ENCODE peak calls at places on chromosomes 16 and 17, in six cellular contexts. H is stomach, S is upper lobe of left lung, F is esophagus muscularis mucosa, N is suprapubic skin, O is SK-N-SH. X is an unnamed sample.
A peak's percentile ranks its signal among the peaks of the same experiment; 100 is the strongest.

GRCh38 chr17:5249615-5250014 is 15.0 kb upstream of the SCIMP start:
- DNase-seq in H (peak; percentile 61), S (peak; percentile 49), F (peak; percentile 92), N (no peak), O (peak; percentile 78), X (peak; percentile 73)

GRCh38 chr17:82227629-82228277 is 1.1 kb upstream of the SLC16A3 start:
- DNase-seq in H (no peak), S (no peak), F (no peak), N (no peak), O (no peak), X (peak; percentile 70)

GRCh38 chr16:30032083-30032819 is 1.2 kb upstream of the TLCD3B start:
- DNase-seq in H (peak; percentile 48), S (peak; percentile 33), F (no peak), N (no peak), O (peak; percentile 83), X (no peak)

GRCh38 chr17:37273419-37274051 is 102.2 kb upstream of the C17orf78 start:
- DNase-seq in H (no peak), S (no peak), F (no peak), N (no peak), O (peak; percentile 9), X (no peak)

GRCh38 chr17:7294614-7295153 is at the start of gene YBX2:
- DNase-seq in H (peak; percentile 85), S (peak; percentile 72), F (no peak), N (no peak), O (peak; percentile 97), X (no peak)

GRCh38 chr16:89507219-89507833 is 877 bp upstream of the SPG7 start:
- DNase-seq in H (peak; percentile 32), S (no peak), F (no peak), N (no peak), O (no peak), X (no peak)

GRCh38 chr17:57785032-57785431 is 39.9 kb upstream of the CCDC182 start:
- DNase-seq in H (no peak), S (no peak), F (no peak), N (no peak), O (no peak), X (peak; percentile 66)

GRCh38 chr17:57369509-57369945 is 113.2 kb downstream of the MSI2 start:
- DNase-seq in H (no peak), S (no peak), F (no peak), N (no peak), O (no peak), X (no peak)

GRCh38 chr16:1548234-1548633 is 14.8 kb downstream of the TMEM204 start:
- DNase-seq in H (no peak), S (no peak), F (no peak), N (no peak), O (no peak), X (no peak)

GRCh38 chr16:12904041-12904671 is 2.8 kb downstream of the SHISA9 start:
- DNase-seq in H (no peak), S (no peak), F (no peak), N (no peak), O (no peak), X (no peak)

GRCh38 chr16:67430504-67431076 is 331 bp upstream of the HSD11B2 start:
- DNase-seq in H (peak; percentile 65), S (no peak), F (no peak), N (no peak), O (peak; percentile 68), X (no peak)

GRCh38 chr16:49608801-49609200 is 235.2 kb downstream of the C16orf78 start:
- DNase-seq in H (no peak), S (no peak), F (no peak), N (no peak), O (peak; percentile 48), X (peak; percentile 68)

GRCh38 chr17:13256545-13256944 is 238.7 kb upstream of the ELAC2 start:
- DNase-seq in H (no peak), S (no peak), F (no peak), N (no peak), O (no peak), X (no peak)

GRCh38 chr17:31629696-31630470 is 229.2 kb downstream of the COPRS start:
- DNase-seq in H (no peak), S (no peak), F (no peak), N (no peak), O (no peak), X (no peak)

GRCh38 chr16:86517652-86518258 is 7.4 kb downstream of the FOXF1 start:
- DNase-seq in H (peak; percentile 46), S (peak; percentile 51), F (peak; percentile 96), N (no peak), O (peak; percentile 81), X (peak; percentile 96)

GRCh38 chr16:89000207-89000959 is 23.4 kb upstream of the CBFA2T3 start:
- DNase-seq in H (no peak), S (no peak), F (no peak), N (no peak), O (no peak), X (no peak)

GRCh38 chr17:15516150-15516549 is 47.1 kb downstream of the TVP23C start:
- DNase-seq in H (no peak), S (no peak), F (no peak), N (no peak), O (no peak), X (no peak)

GRCh38 chr16:13343981-13344380 is 442.6 kb downstream of the SHISA9 start:
- DNase-seq in H (no peak), S (no peak), F (no peak), N (no peak), O (no peak), X (no peak)

GRCh38 chr16:27355610-27356009 is 41.8 kb downstream of the IL4R start:
- DNase-seq in H (peak; percentile 33), S (peak; percentile 63), F (no peak), N (no peak), O (no peak), X (peak; percentile 82)

GRCh38 chr17:9432867-9433495 is 142.6 kb downstream of the STX8 start:
- DNase-seq in H (no peak), S (no peak), F (no peak), N (no peak), O (no peak), X (no peak)

GRCh38 chr16:49469930-49470451 is 96.4 kb downstream of the C16orf78 start:
- DNase-seq in H (peak; percentile 15), S (peak; percentile 14), F (peak; percentile 87), N (peak; percentile 54), O (no peak), X (peak; percentile 46)

GRCh38 chr16:60731329-60731728 is 1304.9 kb downstream of the CDH8 start:
- DNase-seq in H (no peak), S (no peak), F (no peak), N (no peak), O (no peak), X (no peak)

GRCh38 chr17:44091200-44091997 is 20.9 kb downstream of the G6PC3 start:
- DNase-seq in H (no peak), S (no peak), F (no peak), N (no peak), O (no peak), X (no peak)

GRCh38 chr16:89350701-89351380 is 133.3 kb downstream of the ZNF778 start:
- DNase-seq in H (no peak), S (no peak), F (no peak), N (no peak), O (no peak), X (no peak)

GRCh38 chr17:36856921-36857381 is 80.3 kb upstream of the LHX1 start:
- DNase-seq in H (no peak), S (no peak), F (no peak), N (no peak), O (peak; percentile 87), X (no peak)

GRCh38 chr17:72359274-72359673 is 238.5 kb downstream of the SOX9 start:
- DNase-seq in H (no peak), S (no peak), F (no peak), N (no peak), O (no peak), X (no peak)

GRCh38 chr17:42784361-42784760 is 4.0 kb downstream of the WNK4 start:
- DNase-seq in H (no peak), S (no peak), F (no peak), N (no peak), O (no peak), X (no peak)

GRCh38 chr16:81889896-81890634 is 111.0 kb downstream of the PLCG2 start:
- DNase-seq in H (peak; percentile 66), S (peak; percentile 37), F (no peak), N (no peak), O (peak; percentile 70), X (no peak)

GRCh38 chr16:10112021-10112420 is 70.2 kb downstream of the GRIN2A start:
- DNase-seq in H (no peak), S (no peak), F (no peak), N (no peak), O (no peak), X (no peak)

GRCh38 chr16:65121870-65122723 is at the start of gene CDH11:
- DNase-seq in H (peak; percentile 25), S (no peak), F (peak; percentile 91), N (peak; percentile 73), O (peak; percentile 82), X (peak; percentile 78)

GRCh38 chr16:81358860-81359259 is 44.1 kb downstream of the GAN start:
- DNase-seq in H (no peak), S (no peak), F (no peak), N (no peak), O (no peak), X (no peak)

GRCh38 chr16:56600398-56600999 is 7.9 kb upstream of the MT2A start:
- DNase-seq in H (peak; percentile 44), S (no peak), F (no peak), N (no peak), O (peak; percentile 72), X (no peak)

GRCh38 chr17:48048321-48049140 is at the start of gene NFE2L1:
- DNase-seq in H (peak; percentile 90), S (peak; percentile 96), F (peak; percentile 98), N (peak; percentile 95), O (peak; percentile 94), X (peak; percentile 97)
- TF ChIP-seq EP300 in H (no peak), S (no peak), F (no peak), N (no peak), O (peak; percentile 14), X (no peak)

GRCh38 chr17:73532441-73532901 is 111.8 kb downstream of the SDK2 start:
- DNase-seq in H (no peak), S (no peak), F (no peak), N (no peak), O (peak; percentile 88), X (no peak)
- TF ChIP-seq POLR2AphosphoS5 in H (no peak), S (no peak), F (no peak), N (no peak), O (no peak), X (no peak)

GRCh38 chr17:38418069-38418692 is 10.1 kb upstream of the ARHGAP23 start:
- DNase-seq in H (no peak), S (no peak), F (no peak), N (no peak), O (no peak), X (no peak)
- H3K4me3 ChIP-seq in H (no peak overlapping the region), S (no peak overlapping the region), F (peak overlapping the region; percentile 60), N (no peak overlapping the region), O (no peak overlapping the region), X (no peak overlapping the region)

DNA sequence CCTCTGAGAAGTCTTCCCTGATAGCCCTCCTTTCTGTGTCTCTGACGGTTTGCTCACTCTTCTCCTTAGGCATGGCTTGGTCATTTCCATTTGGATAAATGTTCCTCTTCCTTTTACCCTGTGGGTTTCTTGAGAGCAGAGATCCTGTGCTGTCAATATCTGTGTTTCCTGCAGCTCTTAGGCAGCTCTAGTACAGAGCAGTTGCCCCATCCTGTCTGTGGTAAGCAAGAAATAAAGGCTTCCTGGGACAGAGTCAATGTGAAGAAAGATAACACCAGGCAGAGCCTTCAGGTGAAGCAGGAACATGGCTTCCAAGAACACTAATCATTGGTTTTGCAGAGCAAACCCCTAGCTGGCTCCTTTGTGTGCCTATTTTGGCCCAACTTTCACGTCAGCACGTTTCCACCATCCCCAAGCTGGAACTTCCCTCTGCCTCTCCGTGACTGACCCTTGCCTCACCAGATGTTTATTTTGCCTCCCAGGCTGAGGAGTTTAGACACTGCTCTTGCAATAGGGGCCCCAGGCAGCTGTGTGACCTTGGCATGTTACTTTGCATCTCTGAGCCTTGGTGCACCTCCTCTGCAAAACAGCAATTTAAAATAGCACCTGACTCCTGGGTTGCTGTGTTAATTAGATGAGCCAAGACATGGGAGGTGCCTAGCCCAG is 49.6 kb upstream of the SIAH1 start:
- DNase-seq in H (no peak), S (peak; percentile 41), F (no peak), N (no peak), O (no peak), X (no peak)
- TF ChIP-seq EP300 in H (no peak), S (no peak), F (no peak), N (no peak), O (no peak), X (no peak)

X was measured in sigmoid colon.